ENCODE peak calls at places on chromosome 5, in five cellular contexts. H is tibial nerve, R is erythroblast, Z is HS-27A, V is AG04450. L is an unnamed sample.

GRCh38 chr5:111385970-111386831 is 126.1 kb downstream of the STARD4 start:
- DNase-seq in R (no peak), V (no peak), H (no peak), Z (no peak), L (no peak)

GRCh38 chr5:135878156-135878620 is 17.5 kb downstream of the IL9 start:
- DNase-seq in H (no peak), Z (no peak), R (no peak), V (no peak), L (no peak)

GRCh38 chr5:150446103-150446502 is 3.4 kb downstream of the RPS14 start:
- DNase-seq in Z (no peak), H (no peak), R (no peak), V (no peak), L (no peak)

GRCh38 chr5:171616002-171616780 is 169.4 kb upstream of the SMIM23 start:
- DNase-seq in R (no peak), Z (no peak), H (no peak), V (no peak), L (no peak)

GRCh38 chr5:120293796-120294195 is 170.3 kb upstream of the PRR16 start:
- DNase-seq in R (no peak), Z (no peak), V (no peak), H (no peak), L (no peak)

GRCh38 chr5:120073722-120074121 is 390.4 kb upstream of the PRR16 start:
- DNase-seq in R (no peak), Z (no peak), H (no peak), V (no peak), L (no peak)

GRCh38 chr5:53438486-53439472 is 41.6 kb upstream of the FST start:
- DNase-seq in H (no peak), V (no peak), R (no peak), Z (no peak), L (no peak)

GRCh38 chr5:180470966-180471582 is 23.1 kb upstream of the CNOT6 start:
- DNase-seq in Z (no peak), V (peak), H (peak), R (peak), L (no peak)

GRCh38 chr5:6754766-6755165 is 41.5 kb downstream of the TENT4A start:
- DNase-seq in Z (no peak), V (no peak), H (no peak), R (no peak), L (no peak)

GRCh38 chr5:123014689-123015088 is 21.8 kb downstream of the PPIC start:
- DNase-seq in H (no peak), Z (no peak), R (no peak), V (no peak), L (no peak)

GRCh38 chr5:179805070-179805528 is 1.6 kb downstream of the MGAT4B start:
- DNase-seq in Z (no peak), H (no peak), R (no peak), V (no peak), L (no peak)

GRCh38 chr5:141635646-141636045 is 1.0 kb downstream of the HDAC3 start:
- DNase-seq in V (no peak), Z (no peak), R (no peak), H (no peak), L (no peak)

GRCh38 chr5:154793599-154794524 is 38.7 kb downstream of the LARP1 start:
- DNase-seq in V (peak), H (no peak), R (no peak), Z (no peak), L (no peak)

GRCh38 chr5:96752341-96753016 is 55.3 kb downstream of the ERAP1 start:
- DNase-seq in Z (peak), H (peak), R (peak), V (peak), L (no peak)

GRCh38 chr5:9601055-9601739 is 29.0 kb downstream of the TAS2R1 start:
- DNase-seq in R (no peak), V (no peak), Z (no peak), H (no peak), L (no peak)

GRCh38 chr5:1421521-1422341 is 23.5 kb downstream of the SLC6A3 start:
- DNase-seq in H (no peak), V (no peak), R (no peak), Z (no peak), L (no peak)

L was measured in osteocyte.